ENCODE peak calls at places on chromosomes 2 and 18, in ten cellular contexts. L is DND-41; E is nephron progenitor cell; W is NCI-H226; Q is HT1080; Y is KG1; F is fibroblast of villous mesenchyme; Z is heart left ventricle; B is NAMALWA; U is effector memory CD8-positive, alpha-beta T cell. C is an unnamed sample.
A peak's percentile ranks its signal among the peaks of the same experiment; 100 is the strongest.

GRCh38 chr2:19787134-19787533 is 114.6 kb downstream of the TTC32 start:
- DNase-seq in W (no peak), L (no peak), B (no peak), Z (no peak), U (no peak), Y (no peak), Q (no peak), F (no peak), E (no peak), C (no peak)

GRCh38 chr18:24115628-24116027 is 23.2 kb upstream of the CABYR start:
- DNase-seq in E (no peak), Z (no peak), B (peak; percentile 11), U (no peak), W (no peak), F (no peak), Q (no peak), L (no peak), Y (no peak), C (no peak)

GRCh38 chr18:70368903-70369302 is 80.1 kb downstream of the SOCS6 start:
- DNase-seq in U (no peak), Q (no peak), F (peak; percentile 45), Y (no peak), E (no peak), B (no peak), W (no peak), L (no peak), Z (no peak), C (no peak)

GRCh38 chr2:239803764-239804111 is 221.4 kb downstream of the NDUFA10 start:
- DNase-seq in Q (no peak), L (no peak), Z (no peak), E (no peak), W (no peak), U (no peak), B (no peak), Y (no peak), F (no peak), C (no peak)

GRCh38 chr2:168244318-168244717 is 3.1 kb downstream of the STK39 start:
- DNase-seq in Z (peak; percentile 32), W (no peak), B (peak; percentile 81), F (no peak), Q (no peak), U (peak; percentile 35), L (peak; percentile 41), Y (no peak), E (peak; percentile 41), C (no peak)

GRCh38 chr18:36828157-36828629 is 609 bp downstream of the TPGS2 start:
- DNase-seq in Q (peak; percentile 40), B (peak; percentile 48), Z (no peak), W (peak; percentile 2), L (peak; percentile 49), Y (no peak), F (peak; percentile 55), E (no peak), U (peak; percentile 8), C (no peak)

GRCh38 chr2:118380915-118381653 is 292.8 kb downstream of the INSIG2 start:
- DNase-seq in W (no peak), U (no peak), E (no peak), L (no peak), F (no peak), Q (no peak), B (no peak), Y (no peak), Z (no peak), C (no peak)

GRCh38 chr2:113236367-113237159 is 42.2 kb downstream of the PAX8 start:
- DNase-seq in Q (no peak), U (no peak), Y (no peak), L (no peak), B (no peak), Z (no peak), F (peak; percentile 48), W (no peak), E (no peak), C (no peak)

GRCh38 chr2:20447437-20448245 is 767 bp downstream of the RHOB start:
- DNase-seq in W (no peak), F (peak; percentile 50), L (no peak), B (no peak), Y (no peak), U (no peak), E (peak; percentile 53), Z (peak; percentile 61), Q (peak; percentile 32), C (peak; percentile 50)

GRCh38 chr2:162556996-162557395 is 213.1 kb downstream of the GCA start:
- DNase-seq in B (no peak), L (no peak), W (no peak), Y (no peak), U (no peak), F (no peak), E (no peak), Q (no peak), Z (no peak), C (no peak)

GRCh38 chr18:48475635-48476549 is 62.9 kb upstream of the CTIF start:
- DNase-seq in W (peak; percentile 34), B (peak; percentile 85), L (peak; percentile 49), Z (no peak), E (peak; percentile 60), F (peak; percentile 86), Q (peak; percentile 72), Y (peak; percentile 9), U (no peak), C (no peak)

GRCh38 chr2:8685697-8686358 is 4.0 kb downstream of the ID2 start:
- DNase-seq in U (peak; percentile 87), E (peak; percentile 94), Z (peak; percentile 65), L (peak; percentile 80), B (peak; percentile 76), Y (peak; percentile 28), Q (peak; percentile 36), F (no peak), W (peak; percentile 48), C (peak; percentile 83)